ENCODE peak calls at places on chromosomes 6 and 20, in four cellular contexts. M is IMR-90, O is epithelial cell of proximal tubule, W is neural crest cell. I is an unnamed sample.

GRCh38 chr20:2652724-2653510 is 485 bp downstream of the NOP56 start:
- DNase-seq in M (no peak), W (peak; percentile 47), O (no peak), I (no peak)

GRCh38 chr20:1830240-1830639 is 65.0 kb upstream of the SIRPA start:
- DNase-seq in O (no peak), M (peak; percentile 99), W (no peak), I (no peak)

GRCh38 chr6:145042559-145042958 is 692.8 kb downstream of the EPM2A start:
- DNase-seq in W (no peak), M (no peak), O (no peak), I (no peak)

GRCh38 chr6:125904871-125905270 is 51.7 kb upstream of the HINT3 start:
- DNase-seq in M (peak; percentile 78), W (no peak), O (peak; percentile 95), I (no peak)

GRCh38 chr6:82118150-82118562 is 129.4 kb downstream of the IBTK start:
- DNase-seq in O (no peak), W (no peak), M (no peak), I (no peak)

GRCh38 chr6:157054531-157054979 is 268.8 kb downstream of the TMEM242 start:
- DNase-seq in O (no peak), W (no peak), M (no peak), I (no peak)

GRCh38 chr6:152368761-152369624 is 268.2 kb downstream of the SYNE1 start:
- DNase-seq in M (peak; percentile 35), W (no peak), O (no peak), I (no peak)

GRCh38 chr20:53124075-53124532 is 151.9 kb downstream of the TSHZ2 start:
- DNase-seq in W (no peak), M (no peak), O (no peak), I (no peak)

GRCh38 chr6:144675231-144675861 is 390.2 kb downstream of the UTRN start:
- DNase-seq in O (no peak), W (no peak), M (peak; percentile 52), I (no peak)

GRCh38 chr20:47535088-47535487 is 33.4 kb downstream of the NCOA3 start:
- DNase-seq in O (no peak), W (no peak), M (no peak), I (peak; percentile 72)
- TF ChIP-seq CTCF in O (peak; percentile 35), W (peak; percentile 25), M (no peak), I (peak; percentile 73)

DNA sequence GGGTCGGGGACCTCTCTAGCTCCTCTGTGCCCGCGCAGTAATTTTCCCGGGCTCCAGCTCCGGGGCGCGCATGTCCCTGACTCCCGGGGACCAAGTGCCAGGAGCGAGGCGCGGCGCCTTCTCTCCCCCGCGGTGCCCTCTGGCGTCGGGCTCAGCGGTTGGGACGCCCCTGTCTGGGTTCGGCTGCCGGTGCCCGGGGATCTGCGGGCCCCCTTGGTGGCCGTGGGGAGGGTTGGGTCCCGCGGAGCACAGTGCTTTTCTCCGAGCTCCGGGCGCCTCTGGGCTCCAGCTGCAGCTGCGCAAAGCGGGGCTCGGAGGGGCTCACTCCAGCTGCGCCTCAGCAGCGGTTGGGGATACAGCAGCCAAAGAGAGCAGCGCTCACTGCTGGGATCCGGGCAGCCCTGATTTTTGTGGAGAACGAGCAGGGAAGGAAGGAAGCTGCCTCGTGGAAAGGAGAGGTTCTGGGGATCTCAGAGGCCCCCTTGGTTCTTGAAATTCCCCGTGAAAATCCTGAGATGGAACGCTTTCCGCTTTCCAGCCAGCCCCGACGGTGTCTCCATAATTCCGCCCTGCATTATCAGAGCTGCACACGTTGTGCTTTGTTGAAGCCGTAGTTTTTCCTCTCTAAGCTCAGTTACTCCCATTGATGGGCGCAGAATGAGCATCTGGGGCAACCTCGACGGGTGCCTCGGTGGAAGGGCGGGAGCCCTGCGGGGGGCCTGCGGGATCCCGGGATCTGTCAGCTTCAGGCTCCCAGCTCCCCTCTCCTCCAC is 863 bp downstream of the PPP1R14C start:
- DNase-seq in M (no peak), W (peak; percentile 31), O (no peak), I (no peak)
- TF ChIP-seq CTCF in M (no peak), W (no peak), O (no peak), I (no peak)

DNA sequence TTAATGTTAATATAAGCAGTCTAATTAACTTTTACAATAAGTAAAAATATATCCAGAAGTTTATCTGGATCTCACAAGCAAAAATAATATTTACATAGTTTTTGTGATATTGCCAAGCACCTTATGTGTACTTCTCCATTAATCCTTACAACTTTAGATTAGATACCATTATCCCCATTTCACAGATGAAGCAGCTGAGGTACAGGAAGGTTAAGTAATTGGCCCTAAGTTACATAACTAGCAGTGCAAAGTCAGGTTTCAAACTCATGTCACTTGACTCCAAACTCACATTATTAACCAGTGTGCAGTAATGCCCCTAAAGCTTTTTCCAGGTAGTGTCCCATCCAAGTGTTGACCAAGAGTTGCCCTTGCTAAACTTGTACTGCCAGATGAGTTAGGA is 248.6 kb upstream of the STXBP5 start:
- DNase-seq in W (no peak), O (no peak), M (no peak), I (no peak)
- TF ChIP-seq CTCF in W (no peak), O (no peak), M (no peak), I (no peak)

DNA sequence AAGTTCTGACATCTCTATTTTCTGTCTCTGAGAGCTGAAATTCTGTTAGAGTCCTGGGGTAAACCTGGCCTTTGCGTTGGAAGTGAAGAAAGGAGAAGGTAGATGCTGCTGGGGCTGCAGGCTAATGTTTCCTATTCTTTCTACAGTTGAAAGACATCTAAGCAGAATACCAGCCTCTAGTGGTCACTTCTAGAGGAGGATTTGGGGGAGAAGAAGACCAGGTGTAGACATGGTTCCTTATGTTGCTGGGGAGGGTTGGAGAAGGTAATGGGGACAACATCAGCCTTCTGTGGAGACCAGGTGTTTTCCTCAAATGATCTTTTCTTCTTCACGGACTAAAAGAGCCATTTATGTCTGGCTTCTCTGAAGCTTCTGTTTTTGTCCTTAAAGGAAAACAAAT is 62.6 kb downstream of the BTBD3 start:
- DNase-seq in W (no peak), M (no peak), O (no peak), I (no peak)
- TF ChIP-seq CTCF in W (no peak), M (no peak), O (peak; percentile 11), I (no peak)